ENCODE peak calls at places on chromosomes 12 and 14, in six cellular contexts. K is iPS-NIHi11; F is stimulated activated CD4-positive, alpha-beta T cell treated with anti-CD3 and anti-CD28 coated beads, Interleukin-4, amount 100 ng/mL, for 1 hour; D is stimulated activated CD8-positive, alpha-beta memory T cell treated with anti-CD3 and anti-CD28 coated beads, Interleukin-15, amount 100 ng/mL, for 24 hours; V is activated T-helper 1 cell treated with anti-CD3 and anti-CD28 coated beads, Interleukin-2, amount 50 U/mL, for 16 hours; L is IMR-90. E is an unnamed sample.

GRCh38 chr14:31164115-31164514 is 43.5 kb downstream of the HECTD1 start:
- DNase-seq in D (no peak), V (no peak), L (no peak), F (no peak), K (no peak), E (no peak)

GRCh38 chr12:2119266-2119665 is 66.5 kb downstream of the CACNA1C start:
- DNase-seq in F (no peak), L (no peak), D (no peak), K (no peak), V (no peak), E (no peak)

GRCh38 chr14:74982661-74983060 is 20.1 kb upstream of the EIF2B2 start:
- DNase-seq in L (no peak), K (no peak), F (no peak), D (no peak), V (no peak), E (no peak)

GRCh38 chr12:49553512-49554088 is 14.3 kb downstream of the MCRS1 start:
- DNase-seq in F (no peak), D (no peak), V (no peak), K (peak; percentile 73), L (no peak), E (peak; percentile 27)

GRCh38 chr12:22374499-22374898 is 40.0 kb upstream of the ST8SIA1 start:
- DNase-seq in V (no peak), K (no peak), L (no peak), D (no peak), F (no peak), E (no peak)

GRCh38 chr12:101619868-101620761 is 25.3 kb downstream of the MYBPC1 start:
- DNase-seq in K (no peak), F (no peak), V (no peak), L (no peak), D (no peak), E (no peak)

GRCh38 chr12:65778268-65779090 is 45.8 kb upstream of the HMGA2 start:
- DNase-seq in K (no peak), F (no peak), L (peak; percentile 73), D (no peak), V (no peak), E (no peak)

GRCh38 chr12:103665971-103666370 is 78.9 kb downstream of the STAB2 start:
- DNase-seq in V (no peak), L (no peak), D (no peak), K (peak; percentile 14), F (no peak), E (no peak)

GRCh38 chr14:21723431-21724045 is 49.9 kb upstream of the OR4E1 start:
- DNase-seq in F (peak; percentile 32), V (no peak), D (no peak), K (peak; percentile 81), L (no peak), E (peak; percentile 38)

GRCh38 chr12:112005419-112006395 is 7.3 kb downstream of the TMEM116 start:
- DNase-seq in D (no peak), L (peak; percentile 46), F (no peak), K (peak; percentile 75), V (no peak), E (peak; percentile 32)

GRCh38 chr12:126747530-126748149 is 1519.3 kb upstream of the TMEM132C start:
- DNase-seq in F (peak; percentile 67), L (no peak), D (peak; percentile 47), V (peak; percentile 17), K (peak; percentile 21), E (peak; percentile 18)

GRCh38 chr12:119061208-119061796 is 80.0 kb downstream of the SRRM4 start:
- DNase-seq in D (no peak), F (peak; percentile 8), L (peak; percentile 7), K (peak; percentile 76), V (no peak), E (peak; percentile 44)

GRCh38 chr12:67425394-67425793 is 156.2 kb downstream of the CAND1 start:
- DNase-seq in V (no peak), L (no peak), F (no peak), D (no peak), K (no peak), E (no peak)

GRCh38 chr12:3135522-3136461 is 58.6 kb downstream of the TSPAN9 start:
- DNase-seq in D (no peak), F (peak; percentile 5), K (peak; percentile 91), L (peak; percentile 80), V (peak; percentile 7), E (peak; percentile 65)

GRCh38 chr12:7667025-7667575 is 1.4 kb upstream of the APOBEC1 start:
- DNase-seq in F (no peak), V (no peak), L (no peak), D (no peak), K (peak; percentile 62), E (peak; percentile 22)

GRCh38 chr12:7210642-7211151 is 21.2 kb downstream of the PEX5 start:
- DNase-seq in K (no peak), L (no peak), F (no peak), D (no peak), V (no peak), E (no peak)

GRCh38 chr12:123075092-123075491 is 75.8 kb downstream of the PITPNM2 start:
- DNase-seq in V (no peak), L (no peak), D (no peak), F (no peak), K (no peak), E (no peak)

GRCh38 chr12:12791756-12792346 is 6.4 kb downstream of the APOLD1 start:
- DNase-seq in K (no peak), L (peak; percentile 22), D (no peak), F (no peak), V (no peak), E (no peak)

GRCh38 chr12:11171145-11171952 is at the start of gene SMIM10L1:
- DNase-seq in V (peak; percentile 71), K (peak; percentile 93), F (peak; percentile 88), D (peak; percentile 66), L (peak; percentile 94), E (peak; percentile 88)

GRCh38 chr14:20799444-20799843 is 3.2 kb downstream of the RNASE1 start:
- DNase-seq in V (no peak), K (no peak), L (no peak), D (no peak), F (no peak), E (no peak)

GRCh38 chr14:28754209-28754985 is 12.2 kb upstream of the FOXG1 start:
- DNase-seq in D (no peak), V (no peak), K (peak; percentile 48), F (no peak), L (peak; percentile 48), E (peak; percentile 69)

GRCh38 chr12:14689996-14690395 is 6.4 kb downstream of the GUCY2C start:
- DNase-seq in D (no peak), F (no peak), L (no peak), V (no peak), K (no peak), E (no peak)

GRCh38 chr14:75125617-75126016 is 1.2 kb downstream of the NEK9 start:
- DNase-seq in L (peak; percentile 85), D (no peak), F (no peak), K (no peak), V (no peak), E (no peak)

E was measured in NCI-H460.